ENCODE peak calls at places on chromosomes 13 and 19, in six cellular contexts. P, A, Z, I, T and M are unnamed samples.

GRCh38 chr13:42320375-42320787 is 48.4 kb downstream of the AKAP11 start:
- DNase-seq in P (peak), I (no peak), T (no peak), A (no peak), Z (no peak), M (peak)

GRCh38 chr19:27392027-27392632 is 1820.8 kb downstream of the UQCRFS1 start:
- DNase-seq in P (no peak), T (peak), Z (no peak), A (no peak), I (no peak), M (no peak)

GRCh38 chr13:46640843-46641242 is 87.9 kb downstream of the LRCH1 start:
- DNase-seq in P (no peak), A (peak), I (no peak), Z (no peak), T (no peak), M (no peak)

GRCh38 chr19:4542896-4543351 is 3.1 kb upstream of the LRG1 start:
- DNase-seq in I (no peak), Z (no peak), P (no peak), T (no peak), A (no peak), M (no peak)

GRCh38 chr13:105278797-105279425 is 1256.6 kb downstream of the EFNB2 start:
- DNase-seq in Z (no peak), T (peak), P (peak), I (no peak), A (peak), M (peak)

GRCh38 chr13:27177852-27178251 is 6.2 kb upstream of the USP12 start:
- DNase-seq in Z (no peak), I (peak), T (peak), P (peak), A (no peak), M (peak)

GRCh38 chr13:47588676-47589075 is 412.4 kb downstream of the SUCLA2 start:
- DNase-seq in Z (no peak), P (no peak), T (no peak), I (no peak), A (no peak), M (no peak)

GRCh38 chr19:17334414-17335409 is at the start of gene ANO8:
- DNase-seq in A (peak), I (peak), Z (peak), T (peak), P (peak), M (peak)

GRCh38 chr13:99909836-99910619 is 61.5 kb downstream of the ZIC5 start:
- DNase-seq in T (no peak), I (no peak), A (no peak), P (no peak), Z (no peak), M (no peak)

GRCh38 chr13:39185326-39185725 is 147.1 kb downstream of the NHLRC3 start:
- DNase-seq in T (no peak), Z (no peak), P (no peak), I (no peak), A (peak), M (no peak)

GRCh38 chr13:30143671-30144400 is 163.5 kb downstream of the KATNAL1 start:
- DNase-seq in T (no peak), A (peak), I (peak), P (no peak), Z (no peak), M (no peak)

GRCh38 chr13:29369060-29369743 is 226.3 kb downstream of the SLC7A1 start:
- DNase-seq in A (peak), T (peak), I (peak), Z (no peak), P (peak), M (peak)

GRCh38 chr13:85406269-85406975 is 392.8 kb downstream of the SLITRK6 start:
- DNase-seq in Z (no peak), T (no peak), A (no peak), P (no peak), I (no peak), M (no peak)

GRCh38 chr19:2532252-2533071 is 56.5 kb downstream of the GADD45B start:
- DNase-seq in T (no peak), I (no peak), P (no peak), Z (no peak), A (peak), M (no peak)

GRCh38 chr19:1269065-1269477 is at the start of gene CIRBP:
- DNase-seq in I (peak), P (peak), T (peak), A (peak), Z (peak), M (peak)